ENCODE peak calls at places on chromosomes 3 and 15, in four cellular contexts. V, Q, C and R are unnamed samples.

GRCh38 chr3:56119575-56120349 is 348.5 kb downstream of the ERC2 start:
- DNase-seq in C (no peak), V (no peak), Q (no peak), R (peak; percentile 43)

GRCh38 chr3:114874447-114874846 is 272.6 kb downstream of the ZBTB20 start:
- DNase-seq in Q (no peak), C (no peak), V (no peak), R (no peak)

GRCh38 chr15:95304116-95304873 is 1026.2 kb upstream of the NR2F2 start:
- DNase-seq in C (no peak), Q (no peak), V (no peak), R (peak; percentile 90)

GRCh38 chr3:190644035-190644434 is 130.2 kb downstream of the IL1RAP start:
- DNase-seq in Q (no peak), C (no peak), V (no peak), R (no peak)

GRCh38 chr3:141233457-141234161 is 2.0 kb downstream of the PXYLP1 start:
- DNase-seq in Q (no peak), C (no peak), V (no peak), R (no peak)

GRCh38 chr15:63089260-63090043 is 32.2 kb upstream of the LACTB start:
- DNase-seq in C (peak; percentile 44), Q (no peak), V (peak; percentile 87), R (peak; percentile 95)

GRCh38 chr15:50135123-50135541 is 16.1 kb upstream of the ATP8B4 start:
- DNase-seq in V (no peak), C (no peak), Q (no peak), R (peak; percentile 67)

GRCh38 chr15:65066635-65067333 is 1.0 kb downstream of the RASL12 start:
- DNase-seq in C (no peak), Q (no peak), V (peak; percentile 89), R (no peak)

GRCh38 chr15:86362556-86362955 is 282.9 kb downstream of the AGBL1 start:
- DNase-seq in V (peak; percentile 42), Q (no peak), C (no peak), R (peak; percentile 42)

GRCh38 chr15:62110000-62110851 is 43.4 kb downstream of the C2CD4A start:
- DNase-seq in Q (no peak), C (no peak), V (no peak), R (peak; percentile 56)

GRCh38 chr3:105162448-105162847 is 204.3 kb upstream of the ALCAM start:
- DNase-seq in V (no peak), Q (no peak), C (no peak), R (no peak)

GRCh38 chr3:4670352-4670751 is 177.2 kb downstream of the ITPR1 start:
- DNase-seq in C (no peak), Q (no peak), V (peak; percentile 70), R (peak; percentile 11)

GRCh38 chr15:29345549-29346525 is 76.2 kb upstream of the NSMCE3 start:
- DNase-seq in C (peak; percentile 36), Q (peak; percentile 24), V (peak; percentile 83), R (no peak)

GRCh38 chr3:50474717-50475116 is 28.7 kb downstream of the CACNA2D2 start:
- DNase-seq in V (no peak), Q (no peak), C (no peak), R (peak; percentile 3)

GRCh38 chr3:84165278-84165677 is 793.5 kb upstream of the CADM2 start:
- DNase-seq in Q (no peak), C (no peak), V (no peak), R (no peak)

GRCh38 chr3:172127929-172128580 is 88.7 kb downstream of the FNDC3B start:
- DNase-seq in C (no peak), V (no peak), Q (no peak), R (peak; percentile 40)

GRCh38 chr3:172129534-172129867 is 90.1 kb downstream of the FNDC3B start:
- DNase-seq in V (no peak), C (no peak), Q (no peak), R (peak; percentile 93)

GRCh38 chr3:172128852-172129251 is 89.5 kb downstream of the FNDC3B start:
- DNase-seq in Q (no peak), V (no peak), C (no peak), R (no peak)

GRCh38 chr3:172131746-172132145 is 92.4 kb downstream of the FNDC3B start:
- DNase-seq in Q (no peak), V (no peak), C (no peak), R (no peak)

GRCh38 chr3:172129868-172130751 is 90.7 kb downstream of the FNDC3B start:
- DNase-seq in C (no peak), Q (no peak), V (peak; percentile 94), R (peak; percentile 98)
- H2AK5ac ChIP-seq in C (no peak overlapping the region), Q (no peak overlapping the region), V (no peak overlapping the region), R (peak overlapping the region; percentile 72)

GRCh38 chr15:45027220-45027619 is 4.2 kb downstream of the SORD start:
- DNase-seq in V (peak; percentile 45), C (no peak), Q (no peak), R (no peak)

GRCh38 chr15:45026646-45027045 is 3.7 kb downstream of the SORD start:
- DNase-seq in Q (no peak), V (peak; percentile 33), C (no peak), R (no peak)

GRCh38 chr15:45023659-45024320 is 795 bp downstream of the SORD start:
- DNase-seq in Q (peak; percentile 1), C (no peak), V (peak; percentile 70), R (no peak)

GRCh38 chr15:45021331-45021730 is 1.7 kb upstream of the SORD start:
- DNase-seq in V (no peak), C (no peak), Q (no peak), R (no peak)

GRCh38 chr15:45022871-45023658 is at the start of gene SORD:
- DNase-seq in C (peak; percentile 87), V (peak; percentile 97), Q (peak; percentile 93), R (peak; percentile 88)
- H3K18ac ChIP-seq in C (peak within 1 kb of the TSS; percentile 99), V (peak within 1 kb of the TSS; percentile 57), Q (peak within 1 kb of the TSS; percentile 96), R (peak within 1 kb of the TSS; percentile 89)

DNA sequence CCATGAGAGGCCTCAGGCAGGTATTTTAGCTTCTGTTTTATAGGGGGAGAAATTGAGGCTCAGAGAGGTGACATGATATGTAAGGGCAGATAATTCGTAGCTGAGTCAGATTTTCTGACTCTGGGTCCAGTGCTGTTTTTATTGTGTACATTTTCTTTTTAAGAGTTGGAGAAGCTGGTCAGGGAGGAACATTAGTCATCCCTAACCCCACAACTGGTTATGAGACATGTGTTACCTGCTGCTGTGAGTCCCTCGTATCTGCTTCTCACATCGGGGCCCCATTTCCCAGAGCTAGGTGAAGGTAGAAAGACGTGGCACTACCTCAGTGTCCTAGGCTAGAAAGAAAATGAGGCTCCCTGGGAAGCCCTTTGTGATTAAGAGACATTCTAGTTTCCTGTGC is 28.6 kb downstream of the GALNT15 start:
- DNase-seq in V (no peak), Q (no peak), C (no peak), R (peak; percentile 10)
- H2AK5ac ChIP-seq in V (no peak overlapping the region), Q (no peak overlapping the region), C (no peak overlapping the region), R (no peak overlapping the region)

GRCh38 chr15:84795186-84795585 is 22.0 kb upstream of the ALPK3 start:
- DNase-seq in Q (no peak), V (no peak), C (no peak), R (peak; percentile 10)

GRCh38 chr15:84797801-84798200 is 19.4 kb upstream of the ALPK3 start:
- DNase-seq in Q (no peak), C (no peak), V (no peak), R (no peak)

GRCh38 chr15:84798436-84798946 is 18.7 kb upstream of the ALPK3 start:
- DNase-seq in C (no peak), V (no peak), Q (no peak), R (no peak)

GRCh38 chr15:84799511-84800187 is 17.5 kb upstream of the ALPK3 start:
- DNase-seq in V (no peak), Q (no peak), C (no peak), R (no peak)

DNA sequence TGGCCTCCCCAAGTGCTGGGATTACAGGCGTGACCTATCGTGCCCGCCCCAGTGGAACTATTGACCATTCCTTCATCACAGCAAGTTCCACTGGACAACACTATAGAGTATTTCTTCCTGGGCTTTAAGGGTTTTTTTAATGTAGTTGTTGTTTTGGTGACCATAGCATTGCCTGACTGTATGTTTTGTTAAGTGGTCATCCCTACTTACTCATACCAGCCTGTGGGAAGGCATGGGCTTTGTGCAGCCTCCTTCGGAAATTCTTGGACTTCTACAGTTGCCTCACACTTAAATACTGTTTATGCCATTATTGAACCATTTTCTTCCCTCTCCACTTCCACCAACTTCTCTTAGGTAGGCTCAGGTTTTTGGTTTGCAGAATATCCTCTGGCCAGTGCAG is 19.9 kb upstream of the ALPK3 start:
- DNase-seq in C (no peak), V (no peak), Q (no peak), R (peak; percentile 65)
- H3K18ac ChIP-seq in C (no peak overlapping the region), V (no peak overlapping the region), Q (no peak overlapping the region), R (no peak overlapping the region)

DNA sequence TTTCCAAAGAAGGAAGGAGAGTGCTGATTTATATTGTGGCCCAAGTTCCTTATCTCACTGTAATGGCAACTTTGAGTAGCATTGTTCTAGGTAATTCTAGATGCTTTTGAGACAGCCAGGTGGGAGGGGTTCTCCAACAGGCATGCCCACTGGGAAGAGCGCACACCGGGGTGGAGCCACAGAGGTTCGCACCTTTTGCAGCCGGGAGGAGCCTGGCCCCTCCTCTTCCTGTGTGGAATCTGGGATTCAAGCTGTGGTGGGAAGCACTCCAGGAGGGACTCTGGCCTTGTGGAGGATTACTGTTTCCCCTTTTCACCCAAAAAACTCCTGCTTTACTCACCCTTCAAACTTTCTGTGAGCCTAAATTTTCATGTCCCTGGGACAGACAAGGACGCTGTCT is 53.1 kb downstream of the CFAP20DC start:
- DNase-seq in V (peak; percentile 60), C (no peak), Q (no peak), R (no peak)
- H2AK5ac ChIP-seq in V (no peak overlapping the region), C (no peak overlapping the region), Q (no peak overlapping the region), R (no peak overlapping the region)

GRCh38 chr3:13853256-13853977 is 26.5 kb downstream of the WNT7A start:
- DNase-seq in Q (no peak), C (no peak), V (no peak), R (no peak)
- H3K18ac ChIP-seq in Q (peak overlapping the region; percentile 9), C (peak overlapping the region; percentile 54), V (no peak overlapping the region), R (no peak overlapping the region)